ENCODE peak calls at places on chromosomes 1 and 21, in nine cellular contexts. R, S, I, M, G, V, W, L and H are unnamed samples.

GRCh38 chr1:64483711-64484454 is 14.0 kb downstream of the CACHD1 start:
- DNase-seq in S (no peak), V (no peak), W (no peak), R (no peak), M (no peak), G (no peak), I (no peak), L (no peak), H (no peak)

GRCh38 chr1:94599090-94599813 is 57.7 kb upstream of the F3 start:
- DNase-seq in M (peak; percentile 27), V (no peak), W (peak; percentile 41), S (no peak), L (peak; percentile 67), R (no peak), I (peak; percentile 62), G (no peak), H (peak; percentile 35)

GRCh38 chr21:37119421-37120218 is 46.6 kb downstream of the TTC3 start:
- DNase-seq in W (no peak), V (peak; percentile 5), M (no peak), L (peak; percentile 23), G (peak; percentile 28), S (no peak), I (no peak), R (no peak), H (no peak)

GRCh38 chr1:156104065-156104810 is 10.3 kb upstream of the LMNA start:
- DNase-seq in V (peak; percentile 63), S (peak; percentile 60), G (no peak), M (peak; percentile 32), I (peak; percentile 70), W (no peak), R (no peak), L (peak; percentile 91), H (no peak)

GRCh38 chr1:216462061-216462775 is 39.0 kb upstream of the USH2A start:
- DNase-seq in G (no peak), V (no peak), M (no peak), L (no peak), S (no peak), R (no peak), I (no peak), W (no peak), H (no peak)

GRCh38 chr1:112298558-112298957 is 97.5 kb upstream of the CTTNBP2NL start:
- DNase-seq in V (peak; percentile 40), L (peak; percentile 54), W (peak; percentile 20), I (peak; percentile 29), R (no peak), G (peak; percentile 85), S (peak; percentile 49), M (no peak), H (no peak)

GRCh38 chr1:75067975-75068374 is 66.2 kb upstream of the LHX8 start:
- DNase-seq in M (no peak), I (no peak), S (no peak), W (no peak), V (no peak), G (no peak), L (no peak), R (no peak), H (no peak)

GRCh38 chr1:87999852-88000251 is 671.2 kb downstream of the LMO4 start:
- DNase-seq in V (no peak), R (no peak), G (no peak), S (no peak), M (no peak), L (no peak), I (no peak), W (no peak), H (no peak)

GRCh38 chr1:79460773-79461436 is 454.4 kb upstream of the ADGRL4 start:
- DNase-seq in R (no peak), V (no peak), L (no peak), I (no peak), S (peak; percentile 84), G (no peak), W (no peak), M (no peak), H (no peak)

GRCh38 chr1:203075249-203076030 is 10.4 kb downstream of the MYOG start:
- DNase-seq in M (no peak), S (no peak), W (no peak), V (peak; percentile 7), G (no peak), I (no peak), R (no peak), L (no peak), H (no peak)

GRCh38 chr1:9721606-9722377 is 70.3 kb downstream of the PIK3CD start:
- DNase-seq in V (peak; percentile 81), I (no peak), W (peak; percentile 27), S (peak; percentile 62), G (no peak), M (no peak), R (no peak), L (peak; percentile 32), H (no peak)